ENCODE peak calls at places on chromosomes 12 and 14, in ten cellular contexts. Q is adrenal gland, G is transverse colon, T is upper lobe of left lung, A is brain microvascular endothelial cell, V is upper lobe of right lung, L is cardiac muscle cell, O is Panc1, M is astrocyte, E is dorsolateral prefrontal cortex. N is an unnamed sample. For H3K27me3, the result is how much of the 10 kb centered on the place peaks cover.

GRCh38 chr12:46373303-46374182 is 970 bp upstream of the SLC38A2 start:
- DNase-seq in Q (peak), G (peak), T (peak), A (no peak), V (peak), L (peak), O (no peak), M (no peak), E (peak), N (no peak)

GRCh38 chr12:106897082-106897481 is 58.6 kb upstream of the TMEM263 start:
- DNase-seq in Q (peak), G (no peak), T (no peak), A (no peak), V (no peak), L (peak), O (no peak), M (no peak), E (no peak), N (no peak)

GRCh38 chr12:15966426-15966825 is 55.3 kb downstream of the DERA start:
- DNase-seq in Q (no peak), G (no peak), T (no peak), A (peak), V (no peak), L (peak), O (no peak), M (peak), E (no peak), N (no peak)

GRCh38 chr12:107581616-107582015 is 104.0 kb upstream of the PWP1 start:
- DNase-seq in Q (no peak), G (no peak), T (no peak), A (no peak), V (no peak), L (no peak), O (no peak), M (no peak), E (no peak), N (no peak)

GRCh38 chr12:55572168-55572567 is at the start of gene OR2AP1:
- DNase-seq in Q (no peak), G (no peak), T (no peak), A (no peak), V (no peak), L (no peak), O (no peak), M (no peak), E (no peak), N (no peak)

GRCh38 chr12:87082756-87083155 is 826.6 kb upstream of the MGAT4C start:
- DNase-seq in Q (no peak), G (no peak), T (no peak), A (no peak), V (no peak), L (no peak), O (no peak), M (no peak), E (no peak), N (no peak)

GRCh38 chr12:121811434-121812319 is 7.9 kb downstream of the SETD1B start:
- DNase-seq in Q (peak), G (peak), T (peak), A (peak), V (peak), L (peak), O (no peak), M (no peak), E (no peak), N (no peak)

GRCh38 chr14:102560436-102561261 is 31.8 kb upstream of the RCOR1 start:
- DNase-seq in Q (no peak), G (no peak), T (no peak), A (no peak), V (no peak), L (no peak), O (no peak), M (no peak), E (no peak), N (no peak)

GRCh38 chr14:97113339-97113738 is 316.2 kb downstream of the VRK1 start:
- DNase-seq in Q (no peak), G (no peak), T (no peak), A (no peak), V (no peak), L (no peak), O (no peak), M (no peak), E (no peak), N (no peak)

GRCh38 chr14:104595116-104595675 is 9.4 kb downstream of the TMEM179 start:
- DNase-seq in Q (no peak), G (no peak), T (peak), A (no peak), V (no peak), L (no peak), O (no peak), M (no peak), E (no peak), N (no peak)

GRCh38 chr14:75995372-75996041 is 9.9 kb downstream of the IFT43 start:
- DNase-seq in Q (no peak), G (peak), T (peak), A (peak), V (peak), L (peak), O (no peak), M (no peak), E (no peak), N (peak)
- H3K4me3 ChIP-seq in Q (no peak), G (no peak), T (no peak), A (no peak), V (no peak), L (no peak), O (no peak), M (no peak), E (no peak), N (peak)

GRCh38 chr12:51850933-51851244 is 2.4 kb upstream of the FIGNL2 start:
- DNase-seq in Q (no peak), G (no peak), T (no peak), A (no peak), V (no peak), L (no peak), O (no peak), M (no peak), E (no peak), N (no peak)
- H3K27me3 ChIP-seq in Q (under half), G (half or more), T (under half), A (under half), V (under half), L (under half), O (under half), M (under half), E (under half), N (under half)

GRCh38 chr12:115481141-115481540 is 796.4 kb downstream of the MED13L start:
- DNase-seq in Q (no peak), G (no peak), T (no peak), A (no peak), V (no peak), L (no peak), O (no peak), M (no peak), E (no peak), N (no peak)
- TF ChIP-seq CTCF in Q (no peak), G (no peak), T (no peak), A (peak), V (no peak), L (no peak), O (no peak), M (no peak), E (no peak), N (peak)

DNA sequence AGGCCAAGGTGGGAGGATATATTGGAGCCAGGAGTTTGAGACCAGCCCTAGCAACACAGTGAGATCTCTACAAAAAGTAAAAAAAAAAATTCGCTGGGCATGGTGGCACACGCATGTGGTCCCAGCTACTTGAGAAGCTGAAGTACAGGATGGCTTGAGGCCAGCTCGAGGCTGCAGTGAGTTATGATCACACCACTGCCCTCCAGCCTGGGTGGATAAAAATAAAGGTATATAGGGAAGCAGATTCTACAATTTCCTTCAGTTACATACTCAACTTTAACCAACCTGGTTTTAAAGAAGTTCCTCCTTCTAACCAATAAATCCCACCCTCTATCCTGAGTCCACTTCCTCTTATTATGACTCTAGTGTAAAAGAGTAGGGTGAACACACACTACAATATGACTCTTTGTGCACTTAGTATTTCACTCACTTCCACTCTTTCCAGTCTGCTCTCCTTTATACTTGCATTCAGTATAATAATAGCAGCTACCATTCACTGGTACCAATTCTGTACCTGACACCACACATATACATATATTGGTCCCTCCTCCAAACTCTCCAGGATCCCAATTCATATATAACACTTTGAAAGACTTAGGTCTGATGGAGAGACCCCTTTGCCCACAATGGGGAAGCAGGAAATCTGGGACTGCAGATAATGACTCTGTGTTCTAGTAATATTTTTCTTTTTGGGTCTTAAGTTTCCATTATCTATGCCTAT is 2.3 kb downstream of the ARF3 start:
- DNase-seq in Q (no peak), G (no peak), T (no peak), A (no peak), V (no peak), L (no peak), O (no peak), M (no peak), E (no peak), N (no peak)
- H3K4me3 ChIP-seq in Q (no peak), G (no peak), T (no peak), A (no peak), V (no peak), L (no peak), O (no peak), M (no peak), E (no peak), N (no peak)

GRCh38 chr12:111099186-111099585 is 178.8 kb upstream of the MYL2 start:
- DNase-seq in Q (no peak), G (no peak), T (no peak), A (no peak), V (no peak), L (no peak), O (no peak), M (no peak), E (no peak), N (no peak)

GRCh38 chr12:111100554-111100953 is 180.2 kb upstream of the MYL2 start:
- DNase-seq in Q (no peak), G (no peak), T (no peak), A (no peak), V (no peak), L (no peak), O (no peak), M (no peak), E (no peak), N (no peak)

GRCh38 chr12:111102062-111102735 is 181.8 kb upstream of the MYL2 start:
- DNase-seq in Q (no peak), G (no peak), T (peak), A (no peak), V (no peak), L (no peak), O (no peak), M (no peak), E (peak), N (no peak)

GRCh38 chr12:111100003-111100402 is 179.6 kb upstream of the MYL2 start:
- DNase-seq in Q (no peak), G (no peak), T (no peak), A (no peak), V (no peak), L (no peak), O (no peak), M (no peak), E (no peak), N (no peak)

GRCh38 chr12:111101003-111101402 is 180.6 kb upstream of the MYL2 start:
- DNase-seq in Q (no peak), G (no peak), T (peak), A (no peak), V (no peak), L (no peak), O (no peak), M (no peak), E (no peak), N (no peak)
- H3K27me3 ChIP-seq in Q (under half), G (under half), T (under half), A (under half), V (under half), L (under half), O (under half), M (under half), E (under half), N (under half)

GRCh38 chr12:109880938-109881337 is 597 bp upstream of the GLTP start:
- DNase-seq in Q (no peak), G (no peak), T (no peak), A (no peak), V (no peak), L (no peak), O (no peak), M (no peak), E (no peak), N (no peak)

GRCh38 chr12:109881752-109882151 is 1.4 kb upstream of the GLTP start:
- DNase-seq in Q (no peak), G (no peak), T (no peak), A (no peak), V (no peak), L (no peak), O (no peak), M (no peak), E (no peak), N (no peak)

GRCh38 chr12:109878749-109879148 is 1.6 kb downstream of the GLTP start:
- DNase-seq in Q (no peak), G (no peak), T (no peak), A (no peak), V (no peak), L (no peak), O (no peak), M (no peak), E (no peak), N (no peak)

GRCh38 chr12:109879332-109880048 is 851 bp downstream of the GLTP start:
- DNase-seq in Q (no peak), G (no peak), T (no peak), A (no peak), V (no peak), L (peak), O (no peak), M (no peak), E (no peak), N (no peak)

DNA sequence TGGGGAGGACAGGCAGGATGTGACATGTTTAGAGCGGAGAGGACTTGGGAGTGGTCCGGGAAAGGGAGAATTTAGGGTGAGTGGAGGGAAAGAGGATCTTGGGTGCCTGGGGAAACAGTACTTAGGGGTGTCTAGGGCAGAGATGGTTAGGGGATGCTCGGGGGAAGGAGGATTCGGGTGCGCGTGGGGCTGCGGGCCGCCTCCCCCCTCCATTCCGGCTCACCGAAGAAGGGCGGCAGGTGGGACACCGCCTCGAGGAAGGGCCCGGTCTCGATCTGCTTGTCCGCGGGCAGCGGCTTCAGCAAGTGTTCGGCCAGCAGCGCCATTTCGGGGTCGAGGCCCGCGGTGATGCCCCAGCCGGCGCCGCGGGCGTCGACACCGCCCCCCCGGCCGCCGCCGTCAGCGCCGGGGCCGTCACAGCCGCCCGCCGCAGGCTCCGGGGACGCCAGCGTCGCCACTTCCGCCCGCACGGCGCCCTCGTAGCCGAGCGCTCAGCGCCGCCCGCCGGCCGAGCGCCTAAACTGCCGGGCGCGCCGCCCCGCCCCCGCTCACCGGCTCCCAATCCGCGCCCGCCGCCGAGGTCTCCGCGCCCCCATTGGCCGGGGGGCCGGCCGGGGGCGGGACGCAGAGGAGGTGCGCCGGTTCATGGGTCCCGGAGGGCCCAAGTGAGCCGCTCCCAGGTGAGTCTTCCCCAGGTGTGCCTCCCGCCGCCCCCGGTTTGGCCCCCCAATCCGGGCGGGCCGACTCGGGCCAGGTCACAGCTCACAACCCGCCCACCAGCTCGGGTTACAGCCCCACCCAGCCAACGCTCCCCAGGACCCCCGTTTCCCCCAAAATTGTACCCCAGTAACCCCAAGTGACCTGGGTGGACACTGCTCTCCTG is at the start of gene GLTP:
- DNase-seq in Q (peak), G (peak), T (peak), A (no peak), V (peak), L (peak), O (no peak), M (peak), E (peak), N (no peak)
- TF ChIP-seq CTCF in Q (peak), G (peak), T (peak), A (peak), V (peak), L (peak), O (peak), M (no peak), E (peak), N (peak)

GRCh38 chr14:95495538-95496025 is 20.9 kb downstream of the SYNE3 start:
- DNase-seq in Q (no peak), G (peak), T (no peak), A (no peak), V (no peak), L (no peak), O (no peak), M (no peak), E (no peak), N (no peak)

GRCh38 chr14:95493976-95494375 is 22.5 kb downstream of the SYNE3 start:
- DNase-seq in Q (no peak), G (no peak), T (no peak), A (no peak), V (no peak), L (no peak), O (no peak), M (no peak), E (no peak), N (no peak)

GRCh38 chr14:95496111-95496681 is 20.3 kb downstream of the SYNE3 start:
- DNase-seq in Q (no peak), G (no peak), T (no peak), A (no peak), V (no peak), L (peak), O (no peak), M (peak), E (no peak), N (no peak)

GRCh38 chr14:95494456-95494855 is 22.0 kb downstream of the SYNE3 start:
- DNase-seq in Q (no peak), G (no peak), T (no peak), A (no peak), V (no peak), L (no peak), O (no peak), M (no peak), E (no peak), N (no peak)

GRCh38 chr14:95495093-95495492 is 21.4 kb downstream of the SYNE3 start:
- DNase-seq in Q (no peak), G (no peak), T (no peak), A (no peak), V (no peak), L (no peak), O (no peak), M (no peak), E (no peak), N (no peak)
- H3K4me3 ChIP-seq in Q (no peak), G (no peak), T (no peak), A (no peak), V (no peak), L (no peak), O (no peak), M (no peak), E (no peak), N (no peak)

GRCh38 chr12:49294804-49295086 is 202 bp upstream of the PRPH start:
- DNase-seq in Q (no peak), G (no peak), T (no peak), A (no peak), V (no peak), L (no peak), O (no peak), M (no peak), E (no peak), N (no peak)
- H3K27me3 ChIP-seq in Q (under half), G (half or more), T (under half), A (under half), V (half or more), L (half or more), O (under half), M (under half), E (under half), N (half or more)

DNA sequence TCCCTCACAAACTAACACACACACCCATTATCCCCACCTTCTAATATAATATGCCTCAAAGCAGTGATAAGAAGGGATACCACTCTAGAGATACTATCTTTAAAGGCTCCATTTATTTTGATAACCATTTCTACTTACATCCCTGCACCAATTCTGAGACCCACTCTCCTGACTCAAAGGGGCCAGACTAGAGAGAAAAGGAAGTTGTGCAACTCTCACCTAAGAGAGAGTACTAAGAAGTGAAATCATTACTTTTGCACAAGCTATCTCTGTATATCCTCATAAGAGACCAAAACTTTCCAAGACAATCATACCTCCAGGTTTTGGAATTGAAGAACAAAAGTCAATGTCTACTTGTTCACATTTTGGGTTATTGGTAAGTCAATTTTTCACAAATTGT is 45.4 kb upstream of the USP15 start:
- DNase-seq in Q (no peak), G (no peak), T (no peak), A (no peak), V (no peak), L (peak), O (no peak), M (no peak), E (no peak), N (no peak)
- TF ChIP-seq CTCF in Q (no peak), G (no peak), T (no peak), A (no peak), V (no peak), L (no peak), O (no peak), M (no peak), E (no peak), N (no peak)

N was measured in AG04450.